ENCODE peak calls at places on chromosomes 5 and 9, in nine cellular contexts. I is DMS153; L is HTR-8/SVneo; S is upper lobe of left lung; K is activated T-helper 1 cell treated with anti-CD3 and anti-CD28 coated beads, Interleukin-2, amount 50 U/mL, for 16 hours; E is uterus; R is iPS-NIHi11; N is NCI-H1105 treated with DMSO at 0.1 percent for 48 hours; D is AG04450. F is an unnamed sample.

GRCh38 chr9:17871213-17871890 is 292.5 kb downstream of the SH3GL2 start:
- DNase-seq in K (no peak), N (no peak), I (no peak), D (no peak), L (no peak), S (no peak), E (no peak), R (no peak), F (no peak)

GRCh38 chr9:113187935-113188595 is 33.0 kb downstream of the FKBP15 start:
- DNase-seq in R (no peak), K (no peak), S (no peak), L (peak), E (no peak), N (no peak), I (no peak), D (peak), F (no peak)

GRCh38 chr5:39283231-39283818 is 64.0 kb upstream of the FYB1 start:
- DNase-seq in R (peak), N (peak), D (peak), E (peak), I (peak), L (peak), K (no peak), S (no peak), F (peak)

GRCh38 chr9:108836771-108837170 is 19.0 kb downstream of the ACTL7B start:
- DNase-seq in S (no peak), R (no peak), D (no peak), I (no peak), E (no peak), L (no peak), K (no peak), N (no peak), F (no peak)

GRCh38 chr9:14021871-14022525 is 291.9 kb downstream of the NFIB start:
- DNase-seq in R (no peak), K (no peak), I (no peak), N (no peak), S (no peak), E (no peak), D (no peak), L (peak), F (no peak)

GRCh38 chr5:156182174-156182967 is 144.6 kb upstream of the SGCD start:
- DNase-seq in R (no peak), S (no peak), K (no peak), D (no peak), E (no peak), I (no peak), L (no peak), N (no peak), F (no peak)

GRCh38 chr5:142845402-142845901 is 75.3 kb downstream of the ARHGAP26 start:
- DNase-seq in E (no peak), I (peak), K (no peak), S (no peak), N (no peak), L (no peak), D (no peak), R (no peak), F (peak)

GRCh38 chr5:118224546-118224945 is 763.8 kb downstream of the DTWD2 start:
- DNase-seq in D (no peak), N (no peak), I (no peak), L (peak), R (no peak), K (no peak), E (no peak), S (no peak), F (no peak)

GRCh38 chr9:107816187-107817021 is 326.8 kb upstream of the KLF4 start:
- DNase-seq in L (no peak), E (no peak), S (no peak), D (no peak), N (no peak), R (no peak), I (no peak), K (no peak), F (no peak)

GRCh38 chr9:138053321-138053868 is 175.8 kb downstream of the CACNA1B start:
- DNase-seq in S (no peak), E (no peak), R (peak), D (no peak), L (no peak), K (no peak), I (no peak), N (no peak), F (no peak)

GRCh38 chr5:107469485-107469884 is 201.3 kb downstream of the EFNA5 start:
- DNase-seq in N (no peak), S (no peak), E (no peak), L (peak), K (no peak), I (no peak), D (peak), R (no peak), F (no peak)

GRCh38 chr5:35029333-35029732 is 18.4 kb downstream of the AGXT2 start:
- DNase-seq in I (no peak), L (no peak), S (no peak), K (no peak), D (no peak), N (no peak), R (no peak), E (no peak), F (no peak)

GRCh38 chr5:33491941-33492340 is 51.2 kb downstream of the TARS1 start:
- DNase-seq in R (no peak), N (no peak), K (no peak), I (no peak), S (no peak), E (no peak), L (no peak), D (peak), F (no peak)

GRCh38 chr5:77123057-77123456 is 36.0 kb upstream of the ZBED3 start:
- DNase-seq in K (no peak), E (no peak), S (no peak), N (no peak), D (no peak), L (no peak), R (no peak), I (no peak), F (no peak)

GRCh38 chr9:19231126-19232035 is 888 bp downstream of the DENND4C start:
- DNase-seq in L (no peak), K (no peak), R (no peak), I (no peak), E (no peak), S (no peak), D (no peak), N (peak), F (peak)

GRCh38 chr9:109966643-109967368 is 186.8 kb downstream of the PALM2AKAP2 start:
- DNase-seq in L (no peak), D (no peak), I (no peak), S (no peak), R (no peak), N (no peak), K (no peak), E (no peak), F (no peak)

GRCh38 chr5:14118551-14119320 is 24.4 kb upstream of the TRIO start:
- DNase-seq in D (no peak), L (no peak), K (no peak), S (peak), R (peak), I (no peak), E (no peak), N (no peak), F (no peak)

GRCh38 chr9:18109670-18110069 is 364.3 kb upstream of the ADAMTSL1 start:
- DNase-seq in I (no peak), E (no peak), S (no peak), K (no peak), L (no peak), N (no peak), D (no peak), R (no peak), F (no peak)

GRCh38 chr9:35481347-35481975 is 8.4 kb upstream of the RUSC2 start:
- DNase-seq in L (peak), E (no peak), N (no peak), R (peak), K (no peak), D (peak), S (no peak), I (no peak), F (no peak)

GRCh38 chr9:38160613-38161215 is 91.7 kb upstream of the SHB start:
- DNase-seq in S (no peak), D (no peak), L (peak), I (no peak), E (peak), N (peak), R (peak), K (peak), F (peak)